ENCODE peak calls at places on chromosomes 13 and 19, in eight cellular contexts. D is GM19239, P is iPS-NIHi11, X is anterior cingulate cortex, Z is mucosa of gallbladder, L is Right ventricle myocardium superior, W is lower leg skin, S is left lung. V is an unnamed sample.

GRCh38 chr13:25237083-25237482 is 50.2 kb downstream of the MTMR6 start:
- DNase-seq in L (no peak), S (no peak), Z (no peak), D (no peak), P (no peak), X (no peak), W (no peak), V (no peak)

GRCh38 chr13:112601351-112601750 is 13.4 kb upstream of the TUBGCP3 start:
- DNase-seq in S (no peak), L (no peak), X (no peak), D (no peak), Z (no peak), P (no peak), W (no peak), V (no peak)

GRCh38 chr19:43362179-43362578 is 8.7 kb downstream of the CD177 start:
- DNase-seq in Z (no peak), X (no peak), D (no peak), W (no peak), P (no peak), L (no peak), S (no peak), V (no peak)

GRCh38 chr13:71712988-71713653 is 153.9 kb downstream of the DACH1 start:
- DNase-seq in W (no peak), X (no peak), Z (peak), L (no peak), P (peak), D (no peak), S (no peak), V (no peak)

GRCh38 chr13:25783076-25783475 is 268.7 kb downstream of the SHISA2 start:
- DNase-seq in D (no peak), L (no peak), X (no peak), S (no peak), P (no peak), W (no peak), Z (no peak), V (no peak)

GRCh38 chr13:80654638-80655249 is 313.8 kb upstream of the SPRY2 start:
- DNase-seq in X (no peak), W (no peak), D (no peak), Z (no peak), P (no peak), L (no peak), S (peak), V (no peak)

GRCh38 chr13:52644108-52644507 is 1.9 kb downstream of the HNRNPA1L2 start:
- DNase-seq in D (no peak), Z (no peak), P (peak), W (no peak), L (no peak), X (no peak), S (no peak), V (no peak)

GRCh38 chr13:98443329-98443728 is 133.6 kb downstream of the STK24 start:
- DNase-seq in S (no peak), Z (no peak), P (no peak), X (no peak), D (no peak), W (no peak), L (no peak), V (no peak)

GRCh38 chr13:36865265-36865664 is 46.2 kb downstream of the RFXAP start:
- DNase-seq in S (no peak), W (no peak), X (no peak), L (no peak), P (no peak), Z (no peak), D (no peak), V (no peak)

GRCh38 chr13:25783480-25784081 is 268.2 kb downstream of the SHISA2 start:
- DNase-seq in W (no peak), X (no peak), D (no peak), L (no peak), P (no peak), Z (no peak), S (no peak), V (no peak)

GRCh38 chr19:56958428-56958827 is 117.9 kb upstream of the PEG3 start:
- DNase-seq in S (no peak), Z (no peak), L (no peak), X (no peak), P (no peak), D (no peak), W (no peak), V (no peak)

V was measured in NCI-H2081 treated with DMSO at 0.1 percent for 48 hours.